ENCODE peak calls at places on chromosomes 2 and 18, in six cellular contexts. R is H1, A is GM12891, U is K562, X is HepG2, F is GM12878. S is an unnamed sample.

GRCh38 chr2:189782221-189782671 is 1.9 kb downstream of the ORMDL1 start:
- DNase-seq in R (no peak), A (no peak), U (no peak), X (peak; percentile 74), F (no peak), S (no peak)

GRCh38 chr2:54387592-54387991 is 68.5 kb upstream of the SPTBN1 start:
- DNase-seq in R (no peak), A (no peak), U (no peak), X (no peak), F (no peak), S (no peak)

GRCh38 chr2:233288663-233289062 is 19.0 kb upstream of the SAG start:
- DNase-seq in R (no peak), A (no peak), U (no peak), X (no peak), F (no peak), S (no peak)

GRCh38 chr2:238202326-238203103 is 980 bp downstream of the ILKAP start:
- DNase-seq in R (no peak), A (peak; percentile 19), U (peak; percentile 19), X (no peak), F (no peak), S (no peak)

GRCh38 chr2:68103026-68103425 is 40.2 kb upstream of the C1D start:
- DNase-seq in R (no peak), A (no peak), U (peak; percentile 37), X (no peak), F (no peak), S (no peak)

GRCh38 chr2:111930875-111931274 is 32.5 kb downstream of the MERTK start:
- DNase-seq in R (no peak), A (no peak), U (no peak), X (no peak), F (peak; percentile 1), S (no peak)

GRCh38 chr18:33960393-33960792 is 264.3 kb downstream of the NOL4 start:
- DNase-seq in R (no peak), A (no peak), U (no peak), X (no peak), F (no peak), S (no peak)

GRCh38 chr2:236793041-236794011 is 223.7 kb downstream of the ACKR3 start:
- DNase-seq in R (peak; percentile 49), A (no peak), U (no peak), X (no peak), F (no peak), S (no peak)

GRCh38 chr2:27309651-27310050 is 1.4 kb upstream of the UCN start:
- DNase-seq in R (no peak), A (no peak), U (no peak), X (no peak), F (no peak), S (no peak)

GRCh38 chr18:58285731-58286130 is 241.7 kb downstream of the NEDD4L start:
- DNase-seq in R (no peak), A (no peak), U (no peak), X (peak; percentile 46), F (no peak), S (no peak)

DNA sequence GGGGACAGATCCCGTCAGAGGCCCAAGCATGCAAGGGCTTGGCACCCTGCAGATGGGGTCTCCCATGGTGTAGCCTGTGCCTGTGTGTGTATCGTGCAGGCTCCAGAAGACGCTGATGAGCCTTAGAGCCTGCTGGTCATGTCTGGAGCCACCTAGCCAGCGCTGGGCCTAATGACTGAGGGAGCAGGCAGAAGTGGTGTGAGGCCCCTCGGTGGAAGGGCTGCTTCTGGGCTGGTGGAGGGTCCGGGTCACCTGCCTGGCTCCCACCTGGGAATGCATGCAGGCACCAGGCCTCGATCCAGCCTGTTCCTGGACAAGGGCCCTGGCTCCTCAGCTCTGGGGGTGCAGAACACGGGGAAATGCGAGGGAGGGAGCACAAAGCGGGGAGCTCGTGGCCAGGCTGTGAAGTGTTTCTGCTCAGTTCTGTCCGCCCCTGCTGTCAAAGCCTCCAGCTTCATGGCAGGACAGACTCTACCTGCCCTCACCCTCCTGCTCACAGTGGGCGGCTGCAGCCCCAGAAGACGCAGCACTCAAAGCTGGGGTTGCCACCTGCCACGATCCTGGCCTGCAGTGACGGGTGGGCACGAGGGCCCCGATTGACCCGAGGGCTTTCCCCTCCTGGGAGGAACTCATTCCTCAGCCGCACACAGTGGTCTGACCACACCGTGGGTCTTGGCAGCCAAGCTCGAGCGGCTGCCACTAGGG is 47.3 kb downstream of the HS6ST1 start:
- DNase-seq in R (no peak), A (no peak), U (no peak), X (no peak), F (no peak), S (no peak)
- TF ChIP-seq POLR2AphosphoS5 in R (no peak), A (no peak), U (no peak), X (no peak), F (no peak), S (no peak)

DNA sequence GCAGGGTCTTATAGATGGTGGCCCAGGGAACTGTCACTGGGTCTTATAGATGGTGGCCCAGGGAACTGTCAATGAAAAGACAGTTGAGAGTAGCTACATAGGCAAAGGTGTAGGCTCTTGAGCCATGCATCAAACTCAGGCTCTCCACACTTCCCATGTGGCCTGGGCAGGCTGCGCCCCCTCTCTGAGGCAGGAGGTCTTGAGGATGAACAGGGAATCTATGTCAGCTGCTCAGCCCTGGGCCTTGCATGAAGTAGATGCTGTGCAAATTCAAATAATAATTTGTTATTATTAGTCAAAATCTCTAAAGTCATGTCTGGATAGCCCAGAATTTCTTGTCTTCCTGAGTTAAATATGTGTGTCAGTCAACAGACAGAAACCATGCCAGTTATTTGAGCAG is 26.7 kb downstream of the STK25 start:
- DNase-seq in R (no peak), A (no peak), U (no peak), X (no peak), F (no peak), S (no peak)
- TF ChIP-seq TAF1 in R (no peak), A (no peak), U (no peak), X (no peak), F (no peak), S (no peak)

DNA sequence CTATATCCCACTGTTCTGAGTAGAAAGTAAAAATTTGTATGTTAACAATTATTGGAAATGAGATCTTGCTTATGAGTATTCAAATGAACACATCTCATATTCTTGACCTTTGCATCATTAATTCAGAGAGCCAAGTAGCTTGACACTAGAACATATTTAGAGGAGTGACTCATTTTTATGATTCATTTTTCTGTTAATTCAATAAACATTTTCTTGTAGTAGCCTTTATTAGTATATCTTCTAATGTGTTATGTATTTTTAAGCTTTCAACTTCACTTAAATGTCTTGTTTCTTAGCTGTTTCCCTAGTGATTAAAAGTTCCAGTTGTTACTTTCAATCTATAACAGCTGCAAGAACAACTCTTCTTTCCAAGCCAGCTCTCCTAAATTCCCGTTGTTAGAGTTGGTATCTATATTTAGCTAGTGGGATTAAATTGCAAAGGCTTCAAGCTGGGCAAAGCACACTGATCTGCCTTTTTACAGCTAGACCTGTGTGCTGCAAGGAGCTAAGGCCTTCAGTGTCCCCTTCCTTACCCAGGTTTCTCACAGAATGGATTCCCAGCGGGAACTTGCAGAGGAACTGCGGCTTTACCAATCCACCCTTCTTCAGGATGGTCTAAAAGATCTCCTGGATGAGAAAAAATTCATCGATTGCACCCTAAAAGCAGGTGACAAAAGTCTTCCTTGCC is at the start of gene KLHL41:
- DNase-seq in R (no peak), A (no peak), U (no peak), X (no peak), F (no peak), S (no peak)
- TF ChIP-seq POLR2A in R (no peak), A (no peak), U (no peak), X (no peak), F (no peak), S (no peak)

DNA sequence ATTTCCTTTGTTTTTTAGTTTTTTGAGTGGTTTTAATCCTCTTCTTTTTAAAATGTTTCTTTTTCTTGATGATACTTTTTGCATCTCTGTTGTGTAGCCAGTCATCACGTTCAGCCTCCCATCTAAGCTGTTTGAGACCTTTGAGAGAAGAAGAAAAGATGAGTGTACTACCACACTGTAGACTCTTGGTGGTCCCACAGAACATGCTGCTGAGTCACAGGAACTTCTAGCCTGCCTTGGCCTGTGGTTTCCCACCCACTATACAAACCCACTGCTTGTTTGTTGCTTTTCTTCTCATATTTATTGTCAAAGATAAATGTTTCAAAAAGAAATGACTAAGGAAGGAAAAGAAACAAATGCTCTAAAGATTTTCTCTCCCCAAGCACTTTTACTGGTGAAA is 5.5 kb downstream of the CEBPZOS start:
- DNase-seq in R (no peak), A (no peak), U (no peak), X (no peak), F (no peak), S (no peak)
- TF ChIP-seq POLR2AphosphoS5 in R (no peak), A (no peak), U (no peak), X (no peak), F (no peak), S (no peak)

GRCh38 chr18:7764406-7764805 is 197.3 kb downstream of the PTPRM start:
- DNase-seq in R (no peak), A (no peak), U (no peak), X (no peak), F (no peak), S (no peak)
- TF ChIP-seq TAF1 in R (no peak), A (no peak), U (no peak), X (no peak), F (no peak), S (no peak)

GRCh38 chr2:120104772-120105171 is 91.9 kb downstream of the EPB41L5 start:
- DNase-seq in R (no peak), A (no peak), U (no peak), X (no peak), F (no peak), S (no peak)

GRCh38 chr2:120108049-120108448 is 95.2 kb downstream of the EPB41L5 start:
- DNase-seq in R (no peak), A (no peak), U (no peak), X (no peak), F (no peak), S (no peak)

GRCh38 chr2:120104002-120104467 is 91.2 kb downstream of the EPB41L5 start:
- DNase-seq in R (no peak), A (no peak), U (no peak), X (no peak), F (no peak), S (no peak)

GRCh38 chr2:120108749-120109148 is 95.9 kb downstream of the EPB41L5 start:
- DNase-seq in R (no peak), A (no peak), U (no peak), X (no peak), F (no peak), S (no peak)

GRCh38 chr2:120105360-120105759 is 92.5 kb downstream of the EPB41L5 start:
- DNase-seq in R (no peak), A (peak; percentile 5), U (no peak), X (no peak), F (peak; percentile 26), S (no peak)
- TF ChIP-seq POLR2A in R (no peak), A (no peak), U (no peak), X (no peak), F (no peak), S (no peak)